ENCODE peak calls at places on chromosomes 1 and 21, in eight cellular contexts. P is lower leg skin, T is foreskin fibroblast, G is tibial artery, B is AG04449, C is sigmoid colon, O is cardiac fibroblast, Y is stomach. D is an unnamed sample.

GRCh38 chr1:113053344-113054138 is 19.5 kb upstream of the LRIG2 start:
- DNase-seq in P (no peak), T (no peak), G (no peak), B (no peak), C (no peak), O (no peak), Y (no peak), D (no peak)

GRCh38 chr21:41566500-41567014 is 58.6 kb upstream of the TMPRSS2 start:
- DNase-seq in P (no peak), T (no peak), G (no peak), B (no peak), C (no peak), O (no peak), Y (no peak), D (no peak)

GRCh38 chr1:89607888-89608626 is 24.9 kb upstream of the LRRC8C start:
- DNase-seq in P (no peak), T (peak; percentile 63), G (no peak), B (no peak), C (no peak), O (peak; percentile 78), Y (no peak), D (no peak)

GRCh38 chr1:201215531-201216357 is 25.1 kb downstream of the IGFN1 start:
- DNase-seq in P (no peak), T (no peak), G (peak; percentile 66), B (no peak), C (no peak), O (no peak), Y (no peak), D (no peak)

GRCh38 chr1:213986925-213987250 is 885 bp upstream of the PROX1 start:
- DNase-seq in P (no peak), T (no peak), G (no peak), B (no peak), C (no peak), O (no peak), Y (no peak), D (no peak)

GRCh38 chr1:93446837-93447451 is 974 bp upstream of the FNBP1L start:
- DNase-seq in P (peak; percentile 47), T (peak; percentile 31), G (no peak), B (no peak), C (peak; percentile 71), O (peak; percentile 21), Y (peak; percentile 79), D (no peak)

GRCh38 chr1:3222042-3222692 is 153.2 kb downstream of the PRDM16 start:
- DNase-seq in P (no peak), T (no peak), G (peak; percentile 90), B (no peak), C (no peak), O (no peak), Y (peak; percentile 88), D (no peak)

GRCh38 chr1:248686815-248687214 is 15.8 kb downstream of the OR14I1 start:
- DNase-seq in P (no peak), T (no peak), G (no peak), B (no peak), C (no peak), O (no peak), Y (no peak), D (no peak)

GRCh38 chr1:91165033-91165654 is 143.3 kb upstream of the ZNF644 start:
- DNase-seq in P (peak; percentile 66), T (peak; percentile 73), G (peak; percentile 82), B (no peak), C (peak; percentile 78), O (peak; percentile 67), Y (peak; percentile 75), D (peak; percentile 22)

GRCh38 chr21:36587388-36587787 is 107.5 kb upstream of the CLDN14 start:
- DNase-seq in P (no peak), T (peak; percentile 9), G (no peak), B (no peak), C (no peak), O (no peak), Y (no peak), D (no peak)

GRCh38 chr1:229855999-229856650 is 210.9 kb upstream of the GALNT2 start:
- DNase-seq in P (no peak), T (peak; percentile 9), G (no peak), B (no peak), C (no peak), O (no peak), Y (no peak), D (no peak)

GRCh38 chr1:172582889-172583288 is 49.9 kb downstream of the SUCO start:
- DNase-seq in P (no peak), T (peak; percentile 8), G (no peak), B (no peak), C (no peak), O (no peak), Y (no peak), D (no peak)

GRCh38 chr1:220527279-220528048 is 472 bp upstream of the MARK1 start:
- DNase-seq in P (peak; percentile 18), T (peak; percentile 21), G (peak; percentile 75), B (no peak), C (peak; percentile 67), O (no peak), Y (no peak), D (no peak)

GRCh38 chr1:186033744-186034345 is 299.7 kb downstream of the HMCN1 start:
- DNase-seq in P (no peak), T (peak; percentile 43), G (no peak), B (no peak), C (no peak), O (peak; percentile 64), Y (no peak), D (no peak)

GRCh38 chr1:169495050-169495740 is 9.5 kb upstream of the SLC19A2 start:
- DNase-seq in P (no peak), T (peak; percentile 26), G (no peak), B (no peak), C (no peak), O (no peak), Y (no peak), D (no peak)

GRCh38 chr1:201539561-201540404 is 856 bp downstream of the NAV1 start:
- DNase-seq in P (peak; percentile 62), T (peak; percentile 85), G (peak; percentile 88), B (no peak), C (peak; percentile 87), O (no peak), Y (no peak), D (peak; percentile 36)

GRCh38 chr1:239819075-239819474 is 272.6 kb upstream of the FMN2 start:
- DNase-seq in P (no peak), T (no peak), G (no peak), B (no peak), C (no peak), O (no peak), Y (no peak), D (no peak)

GRCh38 chr1:235299514-235299858 is 28.5 kb downstream of the ARID4B start:
- DNase-seq in P (no peak), T (no peak), G (no peak), B (no peak), C (no peak), O (no peak), Y (no peak), D (no peak)

GRCh38 chr1:209565759-209566678 is 17.5 kb upstream of the CAMK1G start:
- DNase-seq in P (peak; percentile 89), T (peak; percentile 87), G (peak; percentile 71), B (peak; percentile 38), C (peak; percentile 83), O (peak; percentile 86), Y (peak; percentile 89), D (peak; percentile 60)

GRCh38 chr1:98044071-98044697 is 123.3 kb upstream of the DPYD start:
- DNase-seq in P (no peak), T (peak; percentile 25), G (no peak), B (no peak), C (no peak), O (no peak), Y (no peak), D (no peak)

GRCh38 chr1:98044766-98045165 is 123.9 kb upstream of the DPYD start:
- DNase-seq in P (no peak), T (peak; percentile 21), G (no peak), B (no peak), C (no peak), O (no peak), Y (no peak), D (no peak)

GRCh38 chr1:98048234-98048633 is 127.4 kb upstream of the DPYD start:
- DNase-seq in P (peak; percentile 58), T (peak; percentile 94), G (peak; percentile 84), B (peak; percentile 69), C (peak; percentile 86), O (peak; percentile 92), Y (peak; percentile 77), D (peak; percentile 42)

GRCh38 chr1:98046031-98046641 is 125.3 kb upstream of the DPYD start:
- DNase-seq in P (no peak), T (peak; percentile 78), G (no peak), B (no peak), C (no peak), O (peak; percentile 69), Y (no peak), D (no peak)

GRCh38 chr1:98045211-98046030 is 124.6 kb upstream of the DPYD start:
- DNase-seq in P (no peak), T (peak; percentile 71), G (no peak), B (no peak), C (no peak), O (peak; percentile 73), Y (peak; percentile 23), D (no peak)
- H3K4me3 ChIP-seq in P (no peak overlapping the region), T (peak overlapping the region; percentile 66), G (peak overlapping the region; percentile 44), B (peak overlapping the region; percentile 80), C (no peak overlapping the region), O (peak overlapping the region; percentile 90), Y (peak overlapping the region; percentile 39), D (peak overlapping the region; percentile 46)

DNA sequence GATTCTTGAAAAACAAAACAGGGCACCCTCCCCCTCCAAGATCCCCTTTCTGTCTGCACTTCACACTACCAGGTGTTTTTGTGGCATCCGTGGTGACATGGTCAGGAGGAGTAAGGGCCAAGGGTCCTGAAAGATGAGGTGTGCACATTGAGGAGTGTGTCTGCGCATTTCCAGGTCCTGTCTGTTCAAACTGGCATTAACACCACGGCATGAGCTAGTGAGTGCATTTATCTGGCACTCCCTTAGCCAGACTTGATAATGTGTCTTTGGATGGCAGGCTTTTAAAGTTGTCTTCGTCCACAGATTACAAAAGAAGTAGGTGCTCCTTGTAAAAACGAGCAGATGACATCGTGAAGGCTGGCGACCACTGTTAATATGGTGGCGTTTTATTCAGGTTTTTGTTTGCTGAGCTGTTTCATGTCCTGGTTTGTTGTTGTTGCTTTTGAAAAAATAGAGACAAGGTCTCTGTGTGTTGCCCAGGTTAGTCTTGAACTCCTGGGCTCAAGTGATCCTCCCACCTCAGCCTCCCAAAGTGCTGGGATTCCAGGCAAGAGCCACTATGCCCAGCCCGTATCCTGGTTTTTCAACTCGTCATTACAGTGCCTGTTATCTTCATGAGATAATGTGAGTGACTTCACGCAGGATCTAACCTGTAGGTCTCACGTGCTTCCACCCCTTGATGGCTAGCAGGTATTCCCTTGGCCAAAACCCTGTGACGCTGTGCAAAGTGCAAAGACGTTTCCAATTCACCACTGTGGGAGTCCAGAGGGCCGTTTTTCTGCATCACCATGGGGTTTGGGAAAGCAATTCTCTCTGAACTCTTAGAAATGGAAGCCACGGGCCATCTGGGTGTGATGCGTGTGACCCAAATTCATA is 4.2 kb downstream of the TMEM51 start:
- DNase-seq in P (no peak), T (no peak), G (no peak), B (no peak), C (no peak), O (no peak), Y (no peak), D (no peak)
- H3K4me3 ChIP-seq in P (no peak overlapping the region), T (no peak overlapping the region), G (no peak overlapping the region), B (no peak overlapping the region), C (no peak overlapping the region), O (no peak overlapping the region), Y (no peak overlapping the region), D (no peak overlapping the region)

GRCh38 chr1:61955261-61955660 is 213.0 kb downstream of the PATJ start:
- DNase-seq in P (no peak), T (no peak), G (no peak), B (no peak), C (no peak), O (no peak), Y (no peak), D (no peak)
- H3K4me3 ChIP-seq in P (no peak overlapping the region), T (no peak overlapping the region), G (no peak overlapping the region), B (no peak overlapping the region), C (no peak overlapping the region), O (no peak overlapping the region), Y (no peak overlapping the region), D (no peak overlapping the region)

GRCh38 chr1:182684128-182684828 is at the start of gene RGS8:
- DNase-seq in P (no peak), T (no peak), G (no peak), B (no peak), C (no peak), O (no peak), Y (no peak), D (no peak)
- H3K4me3 ChIP-seq in P (no peak within 1 kb of the TSS), T (no peak within 1 kb of the TSS), G (no peak within 1 kb of the TSS), B (no peak within 1 kb of the TSS), C (no peak within 1 kb of the TSS), O (no peak within 1 kb of the TSS), Y (no peak within 1 kb of the TSS), D (no peak within 1 kb of the TSS)

D was measured in Jurkat, Clone E6-1.